ENCODE peak calls at places on chromosomes 2 and 18, in seven cellular contexts. X, O, U, G, P, A and N are unnamed samples.

GRCh38 chr18:79952457-79952995 is 1.1 kb upstream of the SLC66A2 start:
- DNase-seq in X (no peak), O (no peak), U (no peak), G (no peak), P (no peak), A (no peak), N (peak; percentile 57)

GRCh38 chr2:124884315-124884714 is 859.2 kb downstream of the CNTNAP5 start:
- DNase-seq in X (no peak), O (no peak), U (no peak), G (no peak), P (no peak), A (no peak), N (no peak)

GRCh38 chr18:59917422-59917821 is 17.6 kb downstream of the PMAIP1 start:
- DNase-seq in X (no peak), O (peak; percentile 60), U (no peak), G (no peak), P (no peak), A (no peak), N (peak; percentile 24)

GRCh38 chr18:63154350-63155152 is 165.0 kb downstream of the BCL2 start:
- DNase-seq in X (no peak), O (no peak), U (no peak), G (no peak), P (no peak), A (no peak), N (no peak)

GRCh38 chr2:239609583-239610310 is 208.9 kb upstream of the HDAC4 start:
- DNase-seq in X (no peak), O (no peak), U (no peak), G (no peak), P (no peak), A (no peak), N (no peak)

GRCh38 chr2:27489118-27489497 is 435 bp downstream of the IFT172 start:
- DNase-seq in X (no peak), O (peak; percentile 35), U (no peak), G (no peak), P (no peak), A (peak; percentile 8), N (peak; percentile 33)

GRCh38 chr2:9990735-9991134 is 39.2 kb downstream of the GRHL1 start:
- DNase-seq in X (no peak), O (no peak), U (no peak), G (no peak), P (no peak), A (peak; percentile 66), N (peak; percentile 41)

GRCh38 chr2:231530099-231531085 is at the start of gene NMUR1:
- DNase-seq in X (peak; percentile 31), O (no peak), U (no peak), G (no peak), P (peak; percentile 79), A (peak; percentile 60), N (peak; percentile 97)

GRCh38 chr2:66430906-66431619 is 3.9 kb upstream of the MEIS1 start:
- DNase-seq in X (peak; percentile 46), O (no peak), U (no peak), G (no peak), P (no peak), A (no peak), N (peak; percentile 23)

GRCh38 chr18:74775239-74775638 is 177.6 kb downstream of the ZNF407 start:
- DNase-seq in X (no peak), O (peak; percentile 73), U (peak; percentile 49), G (peak; percentile 73), P (no peak), A (no peak), N (no peak)

GRCh38 chr2:44246840-44247369 is 28.4 kb upstream of the SLC3A1 start:
- DNase-seq in X (no peak), O (no peak), U (no peak), G (no peak), P (no peak), A (no peak), N (no peak)

GRCh38 chr2:163191372-163191771 is 352.8 kb upstream of the KCNH7 start:
- DNase-seq in X (no peak), O (peak; percentile 71), U (no peak), G (peak; percentile 61), P (no peak), A (peak; percentile 15), N (peak; percentile 19)

GRCh38 chr2:152617464-152618187 is 99.6 kb downstream of the PRPF40A start:
- DNase-seq in X (no peak), O (no peak), U (no peak), G (no peak), P (no peak), A (no peak), N (no peak)

GRCh38 chr18:11005528-11005927 is 143.8 kb downstream of the PIEZO2 start:
- DNase-seq in X (no peak), O (peak; percentile 74), U (peak; percentile 32), G (peak; percentile 83), P (no peak), A (peak; percentile 91), N (peak; percentile 24)

GRCh38 chr2:15134957-15135356 is 426.2 kb downstream of the NBAS start:
- DNase-seq in X (no peak), O (no peak), U (no peak), G (no peak), P (no peak), A (no peak), N (no peak)

GRCh38 chr2:233088598-233089345 is 28.6 kb downstream of the INPP5D start:
- DNase-seq in X (no peak), O (no peak), U (no peak), G (no peak), P (no peak), A (no peak), N (no peak)

GRCh38 chr18:49015886-49016647 is 65.3 kb upstream of the SMAD7 start:
- DNase-seq in X (peak; percentile 4), O (no peak), U (no peak), G (no peak), P (no peak), A (no peak), N (peak; percentile 40)

GRCh38 chr2:6645672-6646071 is 220.0 kb downstream of the CMPK2 start:
- DNase-seq in X (no peak), O (no peak), U (no peak), G (no peak), P (no peak), A (no peak), N (no peak)

GRCh38 chr2:225670111-225670974 is 270.8 kb downstream of the NYAP2 start:
- DNase-seq in X (no peak), O (peak; percentile 74), U (no peak), G (peak; percentile 68), P (no peak), A (no peak), N (no peak)

GRCh38 chr2:100200985-100201384 is 58.6 kb upstream of the AFF3 start:
- DNase-seq in X (no peak), O (no peak), U (no peak), G (peak; percentile 36), P (no peak), A (no peak), N (no peak)

GRCh38 chr2:235607541-235608199 is 113.8 kb downstream of the AGAP1 start:
- DNase-seq in X (no peak), O (peak; percentile 36), U (no peak), G (peak; percentile 42), P (no peak), A (no peak), N (no peak)

GRCh38 chr2:232592687-232593407 is 40.6 kb upstream of the EFHD1 start:
- DNase-seq in X (peak; percentile 29), O (peak; percentile 88), U (peak; percentile 48), G (peak; percentile 90), P (no peak), A (no peak), N (no peak)

GRCh38 chr18:45336431-45336830 is 278.8 kb upstream of the SLC14A2 start:
- DNase-seq in X (no peak), O (peak; percentile 56), U (no peak), G (no peak), P (no peak), A (no peak), N (no peak)

GRCh38 chr2:176139621-176140020 is 10.1 kb downstream of the HOXD8 start:
- DNase-seq in X (peak; percentile 54), O (peak; percentile 58), U (no peak), G (no peak), P (no peak), A (no peak), N (peak; percentile 54)

GRCh38 chr2:176139170-176139611 is 9.7 kb downstream of the HOXD8 start:
- DNase-seq in X (peak; percentile 49), O (peak; percentile 59), U (no peak), G (no peak), P (no peak), A (no peak), N (peak; percentile 50)

GRCh38 chr2:176137249-176137573 is 7.7 kb downstream of the HOXD8 start:
- DNase-seq in X (no peak), O (no peak), U (no peak), G (no peak), P (no peak), A (no peak), N (no peak)

GRCh38 chr2:176137883-176138282 is 8.4 kb downstream of the HOXD8 start:
- DNase-seq in X (peak; percentile 58), O (peak; percentile 56), U (no peak), G (peak; percentile 29), P (no peak), A (no peak), N (no peak)

GRCh38 chr2:176138526-176139169 is 9.1 kb downstream of the HOXD8 start:
- DNase-seq in X (peak; percentile 60), O (peak; percentile 66), U (no peak), G (no peak), P (no peak), A (no peak), N (peak; percentile 35)
- H3K4me3 ChIP-seq in X (peak overlapping the region; percentile 85), O (peak overlapping the region; percentile 78), U (peak overlapping the region; percentile 68), G (peak overlapping the region; percentile 3), P (no peak overlapping the region), A (no peak overlapping the region), N (no peak overlapping the region)

GRCh38 chr2:222864296-222864695 is 3.5 kb downstream of the ACSL3 start:
- DNase-seq in X (peak; percentile 27), O (peak; percentile 90), U (peak; percentile 53), G (peak; percentile 66), P (no peak), A (peak; percentile 13), N (peak; percentile 49)
- H3K4me3 ChIP-seq in X (no peak overlapping the region), O (no peak overlapping the region), U (peak overlapping the region; percentile 12), G (no peak overlapping the region), P (no peak overlapping the region), A (no peak overlapping the region), N (no peak overlapping the region)

DNA sequence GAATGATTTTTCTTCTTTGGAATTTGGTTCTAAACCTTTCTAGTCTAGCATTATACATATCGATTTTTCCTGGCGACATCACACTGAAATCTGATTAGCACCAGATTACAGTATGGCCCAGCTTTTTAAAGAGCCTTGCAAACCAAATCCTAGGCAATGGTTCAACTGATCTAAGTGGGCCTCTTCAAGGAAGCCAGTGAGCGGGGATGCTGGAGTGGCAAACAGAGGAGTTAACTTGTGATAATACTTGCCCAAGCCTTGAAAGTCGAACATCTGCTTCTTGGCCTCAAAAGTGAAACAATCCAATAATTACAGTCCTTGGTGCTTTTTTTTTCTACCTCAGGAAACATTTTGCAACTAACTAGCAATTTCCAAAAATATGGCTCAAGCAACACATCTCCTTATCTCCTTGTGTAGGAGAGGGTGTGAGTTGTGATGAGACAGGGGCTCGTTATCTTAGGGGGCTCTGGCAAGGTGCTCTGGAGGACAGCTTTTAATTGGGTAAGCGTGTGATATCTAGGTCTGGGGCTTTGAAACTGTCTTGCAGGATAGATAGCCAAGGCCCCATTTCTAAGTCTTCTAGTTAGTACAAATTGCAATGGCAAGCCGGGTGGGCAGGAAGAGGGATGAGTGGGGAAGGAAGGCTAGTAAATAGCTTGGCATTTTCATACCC is 240.2 kb upstream of the CCDC68 start:
- DNase-seq in X (no peak), O (no peak), U (no peak), G (no peak), P (no peak), A (no peak), N (no peak)
- H3K4me3 ChIP-seq in X (no peak overlapping the region), O (no peak overlapping the region), U (no peak overlapping the region), G (no peak overlapping the region), P (no peak overlapping the region), A (no peak overlapping the region), N (no peak overlapping the region)

GRCh38 chr18:3665187-3665586 is 215.2 kb downstream of the TGIF1 start:
- DNase-seq in X (no peak), O (no peak), U (no peak), G (no peak), P (no peak), A (no peak), N (no peak)
- H3K4me3 ChIP-seq in X (no peak overlapping the region), O (no peak overlapping the region), U (no peak overlapping the region), G (no peak overlapping the region), P (no peak overlapping the region), A (no peak overlapping the region), N (no peak overlapping the region)